ENCODE peak calls at places on chromosomes 3 and 15, in five cellular contexts. D is left ventricle myocardium inferior, F is thyroid gland, A is Panc1, E is GM23338. X is an unnamed sample. For H3K4me1, the result is how much of the 10 kb centered on the place peaks cover.

GRCh38 chr15:68656438-68656739 is 77.6 kb downstream of the CORO2B start:
- DNase-seq in E (no peak), A (no peak), F (no peak), D (no peak), X (no peak)

GRCh38 chr3:61929631-61930030 is 368.3 kb downstream of the PTPRG start:
- DNase-seq in F (no peak), D (no peak), E (no peak), A (no peak), X (no peak)

GRCh38 chr15:74716647-74717046 is 8.7 kb downstream of the CYP1A1 start:
- DNase-seq in A (no peak), F (no peak), E (no peak), D (no peak), X (no peak)

GRCh38 chr15:45242289-45242688 is 9.7 kb upstream of the SLC28A2 start:
- DNase-seq in F (no peak), A (no peak), E (peak), D (no peak), X (peak)

GRCh38 chr3:195059006-195059350 is 212.0 kb downstream of the XXYLT1 start:
- DNase-seq in E (no peak), D (peak), F (peak), A (no peak), X (no peak)

GRCh38 chr3:114659109-114660081 is 365.6 kb downstream of the TIGIT start:
- DNase-seq in A (no peak), E (peak), F (no peak), D (no peak), X (peak)

GRCh38 chr3:66303556-66303955 is 82.8 kb downstream of the SLC25A26 start:
- DNase-seq in F (no peak), E (no peak), A (no peak), D (no peak), X (no peak)

GRCh38 chr15:64017082-64017588 is 29.1 kb downstream of the DAPK2 start:
- DNase-seq in F (no peak), A (peak), D (no peak), E (no peak), X (no peak)

GRCh38 chr3:177284383-177284881 is 87.2 kb upstream of the TBL1XR1 start:
- DNase-seq in E (peak), D (peak), F (peak), A (no peak), X (peak)

GRCh38 chr3:72818092-72818721 is 30.0 kb downstream of the SHQ1 start:
- DNase-seq in A (peak), D (no peak), F (no peak), E (no peak), X (peak)

GRCh38 chr3:67083277-67083676 is 85.2 kb downstream of the KBTBD8 start:
- DNase-seq in F (no peak), D (no peak), A (no peak), E (no peak), X (no peak)

GRCh38 chr3:24640330-24640877 is 145.8 kb upstream of the THRB start:
- DNase-seq in F (peak), E (peak), D (no peak), A (no peak), X (peak)

GRCh38 chr15:78049691-78050440 is 27.6 kb downstream of the TBC1D2B start:
- DNase-seq in E (no peak), D (no peak), A (no peak), F (no peak), X (no peak)

GRCh38 chr3:126522363-126522788 is 1.6 kb upstream of the CHST13 start:
- DNase-seq in E (peak), F (peak), D (peak), A (peak), X (peak)

GRCh38 chr3:157453824-157454223 is 17.2 kb downstream of the PTX3 start:
- DNase-seq in F (no peak), E (no peak), D (no peak), A (no peak), X (no peak)

GRCh38 chr3:53776494-53777101 is 69.6 kb downstream of the CHDH start:
- DNase-seq in A (no peak), E (no peak), D (no peak), F (peak), X (no peak)

GRCh38 chr3:112561085-112561692 is 573 bp downstream of the ATG3 start:
- DNase-seq in D (peak), E (peak), A (peak), F (peak), X (peak)

GRCh38 chr3:74639681-74640080 is 25.2 kb upstream of the CNTN3 start:
- DNase-seq in E (no peak), F (no peak), A (no peak), D (no peak), X (no peak)

GRCh38 chr3:30692498-30693130 is 86.2 kb downstream of the TGFBR2 start:
- DNase-seq in E (no peak), D (no peak), F (no peak), A (no peak), X (no peak)
- H3K4me1 ChIP-seq in E (under half), D (half or more), F (under half), A (under half), X (under half)

GRCh38 chr15:93082861-93083260 is 6.2 kb downstream of the RGMA start:
- DNase-seq in E (no peak), F (no peak), A (no peak), D (no peak), X (no peak)
- H3K4me1 ChIP-seq in E (under half), F (under half), A (under half), D (under half), X (half or more)

GRCh38 chr3:136184703-136185102 is 11.4 kb downstream of the MSL2 start:
- DNase-seq in A (no peak), D (no peak), E (no peak), F (no peak), X (no peak)
- H3K4me1 ChIP-seq in A (half or more), D (half or more), E (under half), F (under half), X (under half)

GRCh38 chr3:56879453-56880224 is 77.9 kb upstream of the ARHGEF3 start:
- DNase-seq in E (no peak), F (no peak), D (no peak), A (no peak), X (no peak)

GRCh38 chr3:56883828-56884227 is 82.1 kb upstream of the ARHGEF3 start:
- DNase-seq in F (no peak), D (no peak), E (no peak), A (no peak), X (no peak)

GRCh38 chr3:56878046-56878445 is 76.3 kb upstream of the ARHGEF3 start:
- DNase-seq in D (no peak), F (no peak), A (no peak), E (peak), X (no peak)

GRCh38 chr3:56884387-56884786 is 82.6 kb upstream of the ARHGEF3 start:
- DNase-seq in A (no peak), D (no peak), F (no peak), E (peak), X (no peak)

DNA sequence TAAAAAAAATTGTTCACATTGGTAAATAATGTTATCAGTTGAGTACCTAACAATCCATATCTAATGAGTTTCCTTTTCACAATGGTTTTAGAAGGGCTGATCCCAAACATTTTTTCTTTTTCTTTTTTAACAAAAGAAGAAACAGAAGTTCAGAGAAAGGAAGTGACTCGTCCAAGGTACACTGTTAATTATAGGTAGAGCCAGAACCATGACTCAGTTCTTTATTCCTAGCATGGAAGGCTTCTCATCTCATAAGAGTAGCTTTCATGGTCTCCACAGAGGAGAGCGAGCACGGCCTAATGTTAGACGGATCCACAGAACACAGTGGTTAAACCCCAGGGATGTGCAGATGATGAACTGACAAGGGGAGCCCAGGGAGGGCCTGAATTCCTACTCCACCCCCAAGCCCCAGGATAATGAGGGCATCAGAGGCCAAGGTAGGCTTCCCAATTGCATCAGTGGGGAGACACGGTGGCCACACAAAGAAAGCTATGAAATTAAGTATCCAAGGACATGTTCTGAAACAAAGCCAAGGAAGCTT is 79.4 kb upstream of the ARHGEF3 start:
- DNase-seq in E (no peak), F (no peak), D (no peak), A (no peak), X (no peak)
- H3K4me1 ChIP-seq in E (under half), F (under half), D (under half), A (under half), X (under half)

GRCh38 chr3:129608936-129609590 is 2.6 kb upstream of the PLXND1 start:
- DNase-seq in A (no peak), E (no peak), D (no peak), F (no peak), X (no peak)

GRCh38 chr3:129608087-129608935 is 1.8 kb upstream of the PLXND1 start:
- DNase-seq in A (no peak), E (peak), F (no peak), D (no peak), X (peak)

GRCh38 chr3:129611446-129611800 is 4.9 kb upstream of the PLXND1 start:
- DNase-seq in D (peak), A (no peak), E (no peak), F (no peak), X (no peak)

GRCh38 chr3:129610276-129610675 is 3.8 kb upstream of the PLXND1 start:
- DNase-seq in F (no peak), E (no peak), A (no peak), D (no peak), X (no peak)

DNA sequence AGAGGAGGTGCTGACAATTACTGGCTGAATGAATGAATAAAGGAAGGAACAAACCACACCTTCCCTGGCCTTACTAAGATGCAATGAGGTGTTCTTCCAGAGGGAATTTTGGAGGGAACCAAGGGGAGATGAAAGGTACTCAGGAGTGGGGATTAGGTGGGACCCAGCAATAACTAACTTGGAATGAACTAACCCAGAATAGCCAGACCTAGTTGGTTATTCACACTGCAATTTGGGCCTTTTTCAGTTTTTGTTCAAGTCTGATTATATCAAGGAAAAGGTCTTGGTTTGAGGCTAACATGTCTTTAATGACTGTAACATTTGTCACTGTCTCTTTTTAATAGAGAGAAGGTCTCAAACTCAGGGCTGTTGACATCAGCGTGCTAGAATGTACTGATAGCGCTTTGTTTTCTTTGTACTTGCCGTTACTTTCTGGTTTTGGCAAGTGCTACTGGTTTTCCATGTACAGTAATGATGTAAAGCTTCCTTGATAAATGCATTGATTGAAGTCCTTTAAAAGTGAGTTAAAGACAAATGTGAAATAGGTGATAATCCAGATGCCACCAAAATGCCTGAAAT is 3.2 kb upstream of the PLXND1 start:
- DNase-seq in A (no peak), F (no peak), E (no peak), D (no peak), X (no peak)
- H3K4me1 ChIP-seq in A (under half), F (under half), E (under half), D (half or more), X (under half)

DNA sequence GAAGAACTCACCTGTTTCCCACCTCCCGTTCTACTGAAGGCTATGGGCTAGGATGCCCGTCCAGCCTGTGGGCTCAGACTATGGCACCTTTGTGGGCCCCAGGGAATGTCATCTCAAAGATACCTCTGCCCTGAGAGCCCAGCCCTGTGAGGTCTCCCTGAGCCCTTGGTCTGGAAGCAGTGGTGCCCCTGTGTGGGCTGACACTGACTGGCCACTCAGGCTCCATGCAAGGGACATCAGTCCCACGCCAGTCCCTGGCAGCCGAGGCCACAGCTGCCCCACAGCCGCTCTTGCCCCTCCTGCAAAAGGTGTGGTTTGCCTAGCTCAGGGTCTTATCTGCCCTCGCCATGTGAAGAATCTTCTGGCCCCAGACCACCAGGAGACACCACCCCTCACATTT is 106.9 kb downstream of the KLF13 start:
- DNase-seq in A (no peak), F (no peak), E (no peak), D (no peak), X (no peak)
- H3K4me1 ChIP-seq in A (under half), F (under half), E (under half), D (under half), X (under half)

DNA sequence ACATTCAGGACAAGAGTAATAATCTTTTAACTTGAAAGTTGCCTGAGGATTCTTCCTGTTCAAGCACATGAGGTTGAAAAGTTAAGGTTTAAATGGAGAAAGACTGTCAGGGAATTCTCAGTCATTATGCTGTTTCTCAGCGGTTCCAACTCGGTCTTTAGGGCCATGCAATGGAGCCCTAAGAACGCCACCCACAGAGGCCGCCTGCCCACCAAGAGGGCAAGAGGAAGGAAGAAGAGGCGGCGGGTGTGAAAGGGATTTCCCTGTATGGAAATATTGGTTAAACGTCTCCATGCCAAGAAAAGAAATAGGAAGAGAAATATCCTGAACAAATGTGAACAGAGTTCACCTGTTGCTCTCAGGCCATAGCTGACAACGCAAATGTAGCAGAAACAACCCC is 234.4 kb downstream of the OCA2 start:
- DNase-seq in E (no peak), D (no peak), F (no peak), A (no peak), X (no peak)
- H3K4me1 ChIP-seq in E (under half), D (under half), F (under half), A (under half), X (under half)

GRCh38 chr15:101152914-101153313 is 98.9 kb downstream of the CHSY1 start:
- DNase-seq in D (no peak), A (no peak), E (peak), F (no peak), X (peak)
- H3K4me1 ChIP-seq in D (under half), A (under half), E (under half), F (under half), X (under half)

X was measured in neural progenitor cell.